ENCODE peak calls at places on chromosomes 6 and 20, in six cellular contexts. C, E, T, P, V and B are unnamed samples.

GRCh38 chr6:32129297-32130088 is 595 bp downstream of the FKBPL start:
- DNase-seq in P (no peak), V (no peak), E (no peak), T (peak), C (no peak), B (no peak)

GRCh38 chr6:11918021-11918738 is 93.9 kb upstream of the HIVEP1 start:
- DNase-seq in P (no peak), C (no peak), E (no peak), T (no peak), V (no peak), B (no peak)

GRCh38 chr20:16863315-16863714 is 115.2 kb downstream of the OTOR start:
- DNase-seq in V (no peak), P (no peak), T (no peak), C (no peak), E (no peak), B (no peak)

GRCh38 chr6:158322724-158323560 is 10.7 kb downstream of the TULP4 start:
- DNase-seq in P (no peak), T (no peak), C (no peak), V (no peak), E (no peak), B (no peak)

GRCh38 chr20:24892931-24893330 is 56.1 kb upstream of the CST7 start:
- DNase-seq in P (no peak), V (no peak), T (no peak), E (no peak), C (no peak), B (no peak)

GRCh38 chr6:33578588-33579011 is 1.5 kb downstream of the BAK1 start:
- DNase-seq in C (no peak), V (no peak), P (peak), T (no peak), E (no peak), B (no peak)

GRCh38 chr6:13725570-13725969 is 13.9 kb upstream of the RANBP9 start:
- DNase-seq in E (no peak), P (no peak), V (no peak), T (no peak), C (no peak), B (no peak)

GRCh38 chr20:9025643-9026042 is 43.2 kb upstream of the PLCB4 start:
- DNase-seq in V (no peak), T (no peak), C (no peak), P (no peak), E (no peak), B (no peak)

GRCh38 chr20:34536798-34537394 is 20.7 kb downstream of the DYNLRB1 start:
- DNase-seq in E (no peak), C (no peak), P (peak), T (peak), V (peak), B (no peak)

GRCh38 chr6:166997768-166998255 is 1.4 kb upstream of the CEP43 start:
- DNase-seq in T (peak), P (peak), V (peak), E (peak), C (no peak), B (peak)

GRCh38 chr6:147117580-147117979 is 86.6 kb upstream of the STXBP5 start:
- DNase-seq in V (no peak), T (no peak), C (no peak), E (no peak), P (no peak), B (no peak)

GRCh38 chr6:144993870-144994269 is 708.7 kb downstream of the UTRN start:
- DNase-seq in E (no peak), P (no peak), C (no peak), T (no peak), V (no peak), B (no peak)

GRCh38 chr6:153553627-153554026 is 422.5 kb upstream of the RGS17 start:
- DNase-seq in V (no peak), E (no peak), P (no peak), T (peak), C (no peak), B (no peak)

GRCh38 chr6:108874470-108875160 is 26.4 kb downstream of the ARMC2 start:
- DNase-seq in V (no peak), C (no peak), E (no peak), T (no peak), P (no peak), B (no peak)